ENCODE peak calls at places on chromosomes 16 and 17, in nine cellular contexts. M, X, H, S, Z, P, W, I and K are unnamed samples.
A peak's percentile ranks its signal among the peaks of the same experiment; 100 is the strongest.

GRCh38 chr16:555528-556478 is 4.4 kb upstream of the PRR35 start:
- DNase-seq in P (no peak), X (no peak), S (no peak), W (no peak), H (no peak), M (no peak), Z (no peak), I (no peak), K (no peak)

GRCh38 chr16:11370084-11370931 is 25.0 kb downstream of the RMI2 start:
- DNase-seq in Z (no peak), I (peak; percentile 78), X (peak; percentile 71), S (no peak), H (no peak), W (no peak), M (no peak), P (no peak), K (no peak)

GRCh38 chr16:48542966-48543365 is 67.0 kb downstream of the N4BP1 start:
- DNase-seq in H (peak; percentile 5), P (no peak), W (no peak), I (no peak), M (no peak), Z (no peak), X (no peak), S (peak; percentile 32), K (no peak)

GRCh38 chr17:17698869-17699351 is 17.7 kb downstream of the RAI1 start:
- DNase-seq in Z (no peak), H (no peak), I (no peak), M (no peak), S (no peak), X (peak; percentile 47), P (no peak), W (no peak), K (no peak)

GRCh38 chr16:14289692-14290340 is 218.7 kb downstream of the MRTFB start:
- DNase-seq in X (peak; percentile 55), S (no peak), M (no peak), I (peak; percentile 66), W (peak; percentile 20), Z (no peak), P (no peak), H (peak; percentile 29), K (no peak)

GRCh38 chr17:80805032-80805751 is 186.4 kb upstream of the CHMP6 start:
- DNase-seq in X (no peak), H (no peak), M (peak; percentile 47), S (no peak), W (no peak), Z (no peak), P (no peak), I (no peak), K (no peak)

GRCh38 chr16:49632111-49632797 is 223.7 kb downstream of the ZNF423 start:
- DNase-seq in I (no peak), X (no peak), Z (no peak), W (no peak), P (no peak), S (peak; percentile 29), H (no peak), M (no peak), K (no peak)

GRCh38 chr16:1158456-1159324 is 5.8 kb downstream of the CACNA1H start:
- DNase-seq in M (no peak), I (peak; percentile 40), W (no peak), H (no peak), Z (no peak), P (no peak), S (no peak), X (peak; percentile 8), K (no peak)

DNA sequence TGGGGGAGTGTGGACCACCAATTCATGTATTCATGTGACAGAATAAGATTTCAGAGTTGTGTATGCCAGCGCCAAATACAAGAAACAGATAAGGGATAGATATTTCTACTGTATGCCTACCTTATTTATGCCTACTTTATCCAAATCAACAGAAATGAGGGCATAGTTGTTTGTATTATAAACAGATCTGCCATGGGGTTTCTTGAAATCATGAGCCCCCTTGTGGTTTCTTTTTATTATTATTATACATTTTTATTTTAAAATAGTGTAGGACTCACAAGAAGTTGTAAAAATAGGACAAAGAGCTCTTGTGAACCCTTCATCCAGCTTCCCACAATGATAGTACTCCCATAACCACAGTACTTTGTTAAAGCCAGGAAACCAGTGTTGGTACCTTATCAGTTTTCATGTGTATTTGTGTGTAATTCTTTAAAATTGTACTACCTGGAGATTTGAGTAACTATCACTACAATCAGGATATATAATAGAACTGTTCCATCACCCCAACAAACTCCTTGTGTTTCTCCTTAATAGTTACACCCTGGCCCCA is 229.4 kb downstream of the CCDC182 start:
- DNase-seq in S (no peak), P (no peak), M (no peak), X (no peak), I (no peak), Z (no peak), W (no peak), H (no peak), K (no peak)
- TF ChIP-seq CTCF in S (peak; percentile 23), P (peak; percentile 9), M (no peak), X (no peak), I (no peak), Z (peak; percentile 4), W (no peak), H (no peak), K (no peak)

DNA sequence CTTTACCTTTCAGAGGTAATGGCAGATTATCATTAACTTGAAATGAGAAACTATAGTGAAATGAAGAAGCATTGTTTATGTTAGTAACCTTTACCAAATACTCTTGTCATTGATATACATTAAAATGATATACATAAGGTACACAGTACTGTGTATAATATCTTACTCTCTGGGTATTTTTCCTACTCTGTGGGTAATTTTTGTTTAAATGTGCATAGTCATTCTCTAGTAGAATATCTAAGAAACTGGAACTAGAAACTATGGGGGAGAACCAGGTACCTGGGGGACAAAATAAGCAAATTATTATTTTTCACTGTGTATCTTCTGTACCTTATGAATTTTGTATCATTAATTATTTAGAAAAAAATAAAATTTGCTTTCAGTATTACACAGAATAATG is 20.6 kb upstream of the PHAF1 start:
- DNase-seq in S (no peak), W (no peak), X (no peak), H (no peak), Z (no peak), M (no peak), P (no peak), I (no peak), K (no peak)
- TF ChIP-seq CTCF in S (no peak), W (no peak), X (no peak), H (no peak), Z (no peak), M (no peak), P (no peak), I (no peak), K (no peak)

GRCh38 chr16:80142940-80143339 is 397.9 kb upstream of the DYNLRB2 start:
- DNase-seq in M (no peak), H (no peak), I (peak; percentile 30), S (no peak), P (no peak), Z (no peak), W (no peak), X (no peak), K (no peak)
- TF ChIP-seq CTCF in M (no peak), H (no peak), I (no peak), S (no peak), P (no peak), Z (no peak), W (no peak), X (no peak), K (no peak)

GRCh38 chr17:75396025-75396424 is 9.5 kb downstream of the GRB2 start:
- DNase-seq in S (no peak), X (no peak), M (no peak), Z (no peak), P (no peak), W (no peak), I (no peak), H (no peak), K (no peak)
- TF ChIP-seq CTCF in S (no peak), X (no peak), M (no peak), Z (no peak), P (no peak), W (no peak), I (no peak), H (no peak), K (no peak)

GRCh38 chr17:28745052-28745776 is 1.4 kb downstream of the TRAF4 start:
- DNase-seq in S (peak; percentile 56), M (no peak), Z (no peak), W (peak; percentile 38), X (peak; percentile 39), P (no peak), H (peak; percentile 70), I (peak; percentile 90), K (peak; percentile 72)
- TF ChIP-seq CTCF in S (no peak), M (no peak), Z (no peak), W (no peak), X (no peak), P (no peak), H (no peak), I (peak; percentile 11), K (no peak)

GRCh38 chr16:67302076-67302475 is 22.7 kb downstream of the PLEKHG4 start:
- DNase-seq in H (no peak), M (no peak), W (no peak), P (no peak), S (no peak), Z (no peak), X (no peak), I (no peak), K (no peak)
- TF ChIP-seq CTCF in H (no peak), M (no peak), W (no peak), P (no peak), S (no peak), Z (no peak), X (no peak), I (no peak), K (no peak)